ENCODE peak calls at places on chromosomes 13 and 19, in nine cellular contexts. One of them, this sample, is unnamed.

GRCh38 chr13:88751994-88752393 is 1080.8 kb downstream of the SLITRK5 start:
- DNase-seq in psoas muscle: no peak
- DNase-seq in body of pancreas: no peak
- DNase-seq in sigmoid colon: no peak
- DNase-seq in GM23248: no peak
- DNase-seq in lung: no peak
- DNase-seq in bronchial epithelial cell: no peak
- DNase-seq in right lobe of liver: no peak
- DNase-seq in small intestine: no peak
- DNase-seq in this sample: no peak

GRCh38 chr19:16160943-16161560 is 12.3 kb downstream of the CIB3 start:
- DNase-seq in psoas muscle: no peak
- DNase-seq in body of pancreas: no peak
- DNase-seq in sigmoid colon: no peak
- DNase-seq in GM23248: peak; percentile 83
- DNase-seq in lung: no peak
- DNase-seq in bronchial epithelial cell: peak; percentile 94
- DNase-seq in right lobe of liver: no peak
- DNase-seq in small intestine: peak; percentile 19
- DNase-seq in this sample: peak; percentile 24

GRCh38 chr13:64529874-64530485 is 2700.2 kb downstream of the PCDH9 start:
- DNase-seq in psoas muscle: no peak
- DNase-seq in body of pancreas: peak; percentile 23
- DNase-seq in sigmoid colon: no peak
- DNase-seq in GM23248: peak; percentile 41
- DNase-seq in lung: no peak
- DNase-seq in bronchial epithelial cell: no peak
- DNase-seq in right lobe of liver: no peak
- DNase-seq in small intestine: peak; percentile 1
- DNase-seq in this sample: no peak

GRCh38 chr13:45137501-45137880 is 17.2 kb downstream of the GTF2F2 start:
- DNase-seq in psoas muscle: no peak
- DNase-seq in body of pancreas: no peak
- DNase-seq in sigmoid colon: no peak
- DNase-seq in GM23248: no peak
- DNase-seq in lung: no peak
- DNase-seq in bronchial epithelial cell: no peak
- DNase-seq in right lobe of liver: no peak
- DNase-seq in small intestine: no peak
- DNase-seq in this sample: no peak

GRCh38 chr19:15293751-15294505 is 38.4 kb downstream of the BRD4 start:
- DNase-seq in psoas muscle: no peak
- DNase-seq in body of pancreas: no peak
- DNase-seq in sigmoid colon: no peak
- DNase-seq in GM23248: peak; percentile 63
- DNase-seq in lung: no peak
- DNase-seq in bronchial epithelial cell: peak; percentile 35
- DNase-seq in right lobe of liver: no peak
- DNase-seq in small intestine: no peak
- DNase-seq in this sample: no peak

GRCh38 chr13:25292301-25292700 is 5.0 kb upstream of the MTMR6 start:
- DNase-seq in psoas muscle: peak; percentile 14
- DNase-seq in body of pancreas: no peak
- DNase-seq in sigmoid colon: no peak
- DNase-seq in GM23248: no peak
- DNase-seq in lung: no peak
- DNase-seq in bronchial epithelial cell: peak; percentile 35
- DNase-seq in right lobe of liver: no peak
- DNase-seq in small intestine: no peak
- DNase-seq in this sample: peak; percentile 20

GRCh38 chr19:55452381-55453325 is 8.8 kb downstream of the ISOC2 start:
- DNase-seq in psoas muscle: peak; percentile 76
- DNase-seq in body of pancreas: peak; percentile 50
- DNase-seq in sigmoid colon: peak; percentile 88
- DNase-seq in GM23248: peak; percentile 76
- DNase-seq in lung: peak; percentile 68
- DNase-seq in bronchial epithelial cell: peak; percentile 31
- DNase-seq in right lobe of liver: no peak
- DNase-seq in small intestine: peak; percentile 21
- DNase-seq in this sample: peak; percentile 63

GRCh38 chr19:49064029-49064629 is 489 bp downstream of the NTF4 start:
- DNase-seq in psoas muscle: no peak
- DNase-seq in body of pancreas: no peak
- DNase-seq in sigmoid colon: no peak
- DNase-seq in GM23248: no peak
- DNase-seq in lung: peak; percentile 45
- DNase-seq in bronchial epithelial cell: peak; percentile 78
- DNase-seq in right lobe of liver: no peak
- DNase-seq in small intestine: no peak
- DNase-seq in this sample: no peak

GRCh38 chr13:51070005-51070649 is 40.9 kb downstream of the C13orf42 start:
- DNase-seq in psoas muscle: peak; percentile 79
- DNase-seq in body of pancreas: peak; percentile 88
- DNase-seq in sigmoid colon: peak; percentile 87
- DNase-seq in GM23248: peak; percentile 82
- DNase-seq in lung: peak; percentile 78
- DNase-seq in bronchial epithelial cell: peak; percentile 67
- DNase-seq in right lobe of liver: peak; percentile 82
- DNase-seq in small intestine: peak; percentile 66
- DNase-seq in this sample: peak; percentile 78

GRCh38 chr19:38654478-38655079 is 7.1 kb downstream of the ACTN4 start:
- DNase-seq in psoas muscle: no peak
- DNase-seq in body of pancreas: no peak
- DNase-seq in sigmoid colon: no peak
- DNase-seq in GM23248: no peak
- DNase-seq in lung: no peak
- DNase-seq in bronchial epithelial cell: no peak
- DNase-seq in right lobe of liver: no peak
- DNase-seq in small intestine: no peak
- DNase-seq in this sample: no peak

GRCh38 chr19:29478578-29479565 is 46.9 kb upstream of the VSTM2B start:
- DNase-seq in psoas muscle: no peak
- DNase-seq in body of pancreas: peak; percentile 12
- DNase-seq in sigmoid colon: no peak
- DNase-seq in GM23248: peak; percentile 40
- DNase-seq in lung: peak; percentile 25
- DNase-seq in bronchial epithelial cell: no peak
- DNase-seq in right lobe of liver: no peak
- DNase-seq in small intestine: no peak
- DNase-seq in this sample: no peak

GRCh38 chr13:40178130-40178529 is 488.3 kb downstream of the FOXO1 start:
- DNase-seq in psoas muscle: no peak
- DNase-seq in body of pancreas: no peak
- DNase-seq in sigmoid colon: no peak
- DNase-seq in GM23248: no peak
- DNase-seq in lung: no peak
- DNase-seq in bronchial epithelial cell: no peak
- DNase-seq in right lobe of liver: no peak
- DNase-seq in small intestine: no peak
- DNase-seq in this sample: no peak

GRCh38 chr13:94416454-94417080 is 62.9 kb downstream of the DCT start:
- DNase-seq in psoas muscle: no peak
- DNase-seq in body of pancreas: peak; percentile 6
- DNase-seq in sigmoid colon: no peak
- DNase-seq in GM23248: peak; percentile 43
- DNase-seq in lung: no peak
- DNase-seq in bronchial epithelial cell: peak; percentile 29
- DNase-seq in right lobe of liver: peak; percentile 21
- DNase-seq in small intestine: peak; percentile 16
- DNase-seq in this sample: no peak

GRCh38 chr19:47097396-47098217 is 16.0 kb downstream of the ZC3H4 start:
- DNase-seq in psoas muscle: peak; percentile 58
- DNase-seq in body of pancreas: no peak
- DNase-seq in sigmoid colon: no peak
- DNase-seq in GM23248: peak; percentile 65
- DNase-seq in lung: peak; percentile 29
- DNase-seq in bronchial epithelial cell: no peak
- DNase-seq in right lobe of liver: no peak
- DNase-seq in small intestine: no peak
- DNase-seq in this sample: peak; percentile 42
- H3K4me3 ChIP-seq in psoas muscle: peak overlapping the region; percentile 49
- H3K4me3 ChIP-seq in body of pancreas: no peak overlapping the region
- H3K4me3 ChIP-seq in sigmoid colon: no peak overlapping the region
- H3K4me3 ChIP-seq in GM23248: peak overlapping the region; percentile 3
- H3K4me3 ChIP-seq in lung: no peak overlapping the region
- H3K4me3 ChIP-seq in bronchial epithelial cell: no peak overlapping the region
- H3K4me3 ChIP-seq in right lobe of liver: no peak overlapping the region
- H3K4me3 ChIP-seq in small intestine: no peak overlapping the region
- H3K4me3 ChIP-seq in this sample: no peak overlapping the region

DNA sequence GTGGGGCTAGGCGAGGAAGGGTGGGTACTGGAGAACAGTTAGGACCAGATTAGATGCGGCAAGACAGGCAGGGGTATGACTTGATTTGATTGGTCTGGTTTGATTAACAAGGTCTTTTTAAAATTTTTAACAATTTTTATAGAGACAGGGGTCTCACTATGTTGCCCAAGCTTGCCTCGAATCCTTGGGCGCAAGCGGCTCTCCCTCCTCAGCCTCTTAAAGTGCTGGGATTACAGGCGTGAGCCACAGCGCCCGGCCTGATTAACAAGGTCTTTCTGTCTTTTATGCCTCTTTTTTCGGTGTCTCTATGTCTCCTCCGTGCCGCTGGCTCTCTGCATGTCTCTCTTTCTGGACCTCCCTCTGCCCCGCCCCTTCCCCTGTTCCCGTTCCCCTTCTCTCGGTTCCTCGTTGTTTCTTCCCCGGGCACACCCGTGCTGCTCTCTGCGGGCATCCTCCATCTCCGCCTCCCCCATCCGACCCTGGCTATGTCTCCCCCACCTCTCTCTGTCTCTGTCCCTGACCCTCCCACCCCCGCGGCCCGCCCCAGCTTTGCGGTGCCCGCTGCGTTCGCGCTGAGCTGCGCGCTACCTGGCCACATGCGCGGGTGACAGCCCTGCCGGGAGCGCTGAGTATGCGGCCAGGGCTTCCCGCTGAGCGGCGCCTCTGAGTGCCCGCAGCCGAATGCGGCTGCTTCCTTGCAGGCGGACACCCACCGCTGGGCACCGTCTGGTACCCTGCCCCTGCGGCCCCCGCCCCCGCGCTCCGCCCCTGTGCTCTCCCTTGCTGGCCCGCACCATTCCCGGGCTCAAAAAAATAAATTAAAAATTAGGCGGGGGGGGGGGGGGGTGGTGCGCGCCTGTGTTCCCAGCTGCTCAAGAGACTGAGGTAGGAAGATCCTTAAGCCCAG is 8.1 kb upstream of the SDHAF1 start:
- DNase-seq in psoas muscle: peak; percentile 48
- DNase-seq in body of pancreas: peak; percentile 49
- DNase-seq in sigmoid colon: no peak
- DNase-seq in GM23248: peak; percentile 48
- DNase-seq in lung: peak; percentile 39
- DNase-seq in bronchial epithelial cell: no peak
- DNase-seq in right lobe of liver: no peak
- DNase-seq in small intestine: no peak
- DNase-seq in this sample: peak; percentile 40
- H3K4me3 ChIP-seq in psoas muscle: peak overlapping the region; percentile 38
- H3K4me3 ChIP-seq in body of pancreas: no peak overlapping the region
- H3K4me3 ChIP-seq in sigmoid colon: peak overlapping the region; percentile 25
- H3K4me3 ChIP-seq in GM23248: peak overlapping the region; percentile 64
- H3K4me3 ChIP-seq in lung: no peak overlapping the region
- H3K4me3 ChIP-seq in bronchial epithelial cell: peak overlapping the region; percentile 17
- H3K4me3 ChIP-seq in right lobe of liver: no peak overlapping the region
- H3K4me3 ChIP-seq in small intestine: peak overlapping the region; percentile 30
- H3K4me3 ChIP-seq in this sample: peak overlapping the region; percentile 17

GRCh38 chr13:112582305-112582704 is 5.6 kb downstream of the TUBGCP3 start:
- DNase-seq in psoas muscle: no peak
- DNase-seq in body of pancreas: no peak
- DNase-seq in sigmoid colon: no peak
- DNase-seq in GM23248: no peak
- DNase-seq in lung: no peak
- DNase-seq in bronchial epithelial cell: no peak
- DNase-seq in right lobe of liver: no peak
- DNase-seq in small intestine: no peak
- DNase-seq in this sample: no peak

GRCh38 chr13:112580211-112580610 is 7.7 kb downstream of the TUBGCP3 start:
- DNase-seq in psoas muscle: no peak
- DNase-seq in body of pancreas: no peak
- DNase-seq in sigmoid colon: no peak
- DNase-seq in GM23248: no peak
- DNase-seq in lung: no peak
- DNase-seq in bronchial epithelial cell: no peak
- DNase-seq in right lobe of liver: no peak
- DNase-seq in small intestine: no peak
- DNase-seq in this sample: no peak

GRCh38 chr13:112586334-112586733 is 1.6 kb downstream of the TUBGCP3 start:
- DNase-seq in psoas muscle: no peak
- DNase-seq in body of pancreas: no peak
- DNase-seq in sigmoid colon: no peak
- DNase-seq in GM23248: no peak
- DNase-seq in lung: no peak
- DNase-seq in bronchial epithelial cell: no peak
- DNase-seq in right lobe of liver: no peak
- DNase-seq in small intestine: no peak
- DNase-seq in this sample: no peak

GRCh38 chr13:112580912-112581311 is 7.0 kb downstream of the TUBGCP3 start:
- DNase-seq in psoas muscle: no peak
- DNase-seq in body of pancreas: no peak
- DNase-seq in sigmoid colon: no peak
- DNase-seq in GM23248: no peak
- DNase-seq in lung: no peak
- DNase-seq in bronchial epithelial cell: no peak
- DNase-seq in right lobe of liver: no peak
- DNase-seq in small intestine: no peak
- DNase-seq in this sample: no peak

DNA sequence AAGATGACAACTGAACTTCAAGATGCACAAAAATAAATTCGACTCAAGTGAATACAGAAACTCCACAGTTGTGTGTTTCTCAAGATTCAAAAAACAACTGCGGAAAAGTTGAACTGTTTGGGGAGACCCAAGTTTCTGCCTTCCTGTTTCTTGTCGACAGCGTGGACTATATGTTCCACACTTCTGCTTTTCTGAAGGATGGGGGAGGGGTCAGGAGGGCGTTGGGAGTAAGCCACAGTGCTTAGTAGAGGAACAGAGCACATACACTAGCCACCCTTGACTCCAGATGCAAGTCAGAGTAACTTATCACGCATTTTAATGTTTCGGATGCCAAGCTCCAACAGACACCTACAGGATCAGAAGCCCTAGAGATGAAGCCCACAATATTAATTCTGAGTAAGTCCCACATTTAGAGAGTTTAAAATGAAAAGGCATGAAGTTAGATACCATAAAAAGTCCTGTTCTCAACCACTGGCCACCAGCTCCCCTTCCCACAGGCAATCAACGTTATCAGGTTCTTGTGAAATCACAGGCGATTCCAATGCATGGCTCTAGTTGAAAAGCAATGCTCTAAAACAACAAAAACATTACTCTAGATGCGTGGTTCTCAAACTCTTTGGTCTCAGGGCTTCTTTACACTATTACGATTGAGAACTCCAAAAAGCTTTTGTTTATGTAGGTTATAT is 4.2 kb downstream of the TUBGCP3 start:
- DNase-seq in psoas muscle: peak; percentile 32
- DNase-seq in body of pancreas: no peak
- DNase-seq in sigmoid colon: no peak
- DNase-seq in GM23248: no peak
- DNase-seq in lung: peak; percentile 67
- DNase-seq in bronchial epithelial cell: no peak
- DNase-seq in right lobe of liver: no peak
- DNase-seq in small intestine: no peak
- DNase-seq in this sample: peak; percentile 43
- H3K4me3 ChIP-seq in psoas muscle: no peak overlapping the region
- H3K4me3 ChIP-seq in body of pancreas: no peak overlapping the region
- H3K4me3 ChIP-seq in sigmoid colon: no peak overlapping the region
- H3K4me3 ChIP-seq in GM23248: no peak overlapping the region
- H3K4me3 ChIP-seq in lung: no peak overlapping the region
- H3K4me3 ChIP-seq in bronchial epithelial cell: no peak overlapping the region
- H3K4me3 ChIP-seq in right lobe of liver: no peak overlapping the region
- H3K4me3 ChIP-seq in small intestine: no peak overlapping the region
- H3K4me3 ChIP-seq in this sample: no peak overlapping the region

GRCh38 chr19:1750343-1751021 is 2.8 kb upstream of the ONECUT3 start:
- DNase-seq in psoas muscle: no peak
- DNase-seq in body of pancreas: no peak
- DNase-seq in sigmoid colon: no peak
- DNase-seq in GM23248: no peak
- DNase-seq in lung: no peak
- DNase-seq in bronchial epithelial cell: no peak
- DNase-seq in right lobe of liver: no peak
- DNase-seq in small intestine: no peak
- DNase-seq in this sample: no peak
- H3K4me3 ChIP-seq in psoas muscle: no peak overlapping the region
- H3K4me3 ChIP-seq in body of pancreas: no peak overlapping the region
- H3K4me3 ChIP-seq in sigmoid colon: no peak overlapping the region
- H3K4me3 ChIP-seq in GM23248: no peak overlapping the region
- H3K4me3 ChIP-seq in lung: no peak overlapping the region
- H3K4me3 ChIP-seq in bronchial epithelial cell: no peak overlapping the region
- H3K4me3 ChIP-seq in right lobe of liver: no peak overlapping the region
- H3K4me3 ChIP-seq in small intestine: no peak overlapping the region
- H3K4me3 ChIP-seq in this sample: no peak overlapping the region